ENCODE peak calls at places on chromosomes 3 and 15, in four cellular contexts. Q is hepatocyte, V is HepG2, R is fibroblast of lung. T is an unnamed sample.

GRCh38 chr3:184443364-184443763 is 63.5 kb downstream of the CHRD start:
- DNase-seq in Q (no peak), V (no peak), R (no peak), T (no peak)

GRCh38 chr3:46609074-46609735 is 3.1 kb upstream of the FAM240A start:
- DNase-seq in Q (no peak), V (no peak), R (no peak), T (no peak)

GRCh38 chr3:38349684-38350359 is 3.2 kb downstream of the XYLB start:
- DNase-seq in Q (no peak), V (no peak), R (peak; percentile 13), T (no peak)

GRCh38 chr3:113532698-113533533 is 561 bp downstream of the SIDT1 start:
- DNase-seq in Q (peak; percentile 33), V (no peak), R (no peak), T (peak; percentile 54)

GRCh38 chr3:107680698-107681097 is 157.9 kb downstream of the BBX start:
- DNase-seq in Q (no peak), V (no peak), R (peak; percentile 57), T (no peak)

GRCh38 chr3:134485075-134485536 is 679 bp downstream of the ANAPC13 start:
- DNase-seq in Q (peak; percentile 46), V (peak; percentile 25), R (no peak), T (peak; percentile 63)

GRCh38 chr15:63252292-63252691 is 25.1 kb upstream of the APH1B start:
- DNase-seq in Q (no peak), V (no peak), R (no peak), T (no peak)

GRCh38 chr15:80059786-80060489 is 462 bp downstream of the ZFAND6 start:
- DNase-seq in Q (peak; percentile 89), V (peak; percentile 24), R (no peak), T (peak; percentile 90)

GRCh38 chr3:78434801-78435200 is 1333.0 kb downstream of the ROBO1 start:
- DNase-seq in Q (no peak), V (no peak), R (no peak), T (no peak)

GRCh38 chr3:9064853-9065252 is 101.6 kb upstream of the RAD18 start:
- DNase-seq in Q (no peak), V (no peak), R (no peak), T (no peak)

GRCh38 chr3:193677734-193678133 is 84.7 kb downstream of the OPA1 start:
- DNase-seq in Q (no peak), V (no peak), R (no peak), T (no peak)

GRCh38 chr15:51299187-51300015 is 39.0 kb downstream of the CYP19A1 start:
- DNase-seq in Q (peak; percentile 33), V (peak; percentile 87), R (no peak), T (no peak)

GRCh38 chr3:163622384-163622783 is 1455.9 kb downstream of the SI start:
- DNase-seq in Q (peak; percentile 27), V (peak; percentile 43), R (peak; percentile 1), T (no peak)

GRCh38 chr15:92645051-92645631 is 10.4 kb downstream of the FAM174B start:
- DNase-seq in Q (no peak), V (no peak), R (no peak), T (no peak)

GRCh38 chr3:136995652-136996051 is 37.9 kb downstream of the IL20RB start:
- DNase-seq in Q (no peak), V (no peak), R (no peak), T (no peak)

GRCh38 chr3:197809356-197810020 is 18.4 kb downstream of the LRCH3 start:
- DNase-seq in Q (peak; percentile 12), V (no peak), R (peak; percentile 66), T (no peak)

GRCh38 chr3:82736696-82737277 is 975.3 kb upstream of the GBE1 start:
- DNase-seq in Q (no peak), V (no peak), R (no peak), T (no peak)

GRCh38 chr3:161409069-161409468 is 37.8 kb upstream of the SPTSSB start:
- DNase-seq in Q (peak; percentile 61), V (peak; percentile 55), R (peak; percentile 62), T (peak; percentile 80)

GRCh38 chr3:169760479-169760878 is 4.4 kb downstream of the TERC start:
- DNase-seq in Q (no peak), V (no peak), R (peak; percentile 82), T (no peak)

GRCh38 chr15:63379492-63380150 is 2.0 kb downstream of the CA12 start:
- DNase-seq in Q (no peak), V (no peak), R (no peak), T (no peak)

GRCh38 chr15:67501836-67502461 is 19.0 kb upstream of the C15orf61 start:
- DNase-seq in Q (no peak), V (no peak), R (no peak), T (no peak)

GRCh38 chr15:99956022-99956775 is 223.0 kb upstream of the LYSMD4 start:
- DNase-seq in Q (no peak), V (no peak), R (no peak), T (no peak)

GRCh38 chr3:14289590-14290453 is 111.2 kb downstream of the LSM3 start:
- DNase-seq in Q (peak; percentile 82), V (peak; percentile 59), R (peak; percentile 88), T (no peak)

GRCh38 chr3:110686691-110687090 is 384.9 kb upstream of the NECTIN3 start:
- DNase-seq in Q (no peak), V (no peak), R (peak; percentile 32), T (no peak)
- H3K27ac ChIP-seq in Q (no peak overlapping the region), V (no peak overlapping the region), R (no peak overlapping the region), T (no peak overlapping the region)

GRCh38 chr3:57949344-57949743 is 58.9 kb upstream of the FLNB start:
- DNase-seq in Q (no peak), V (no peak), R (no peak), T (no peak)
- H2AFZ ChIP-seq in Q (no peak overlapping the region), V (peak overlapping the region; percentile 28), R (no peak overlapping the region), T (no peak overlapping the region)

GRCh38 chr3:16739416-16740091 is 134.3 kb upstream of the DAZL start:
- DNase-seq in Q (no peak), V (no peak), R (peak; percentile 66), T (no peak)
- H3K27ac ChIP-seq in Q (no peak overlapping the region), V (no peak overlapping the region), R (peak overlapping the region; percentile 14), T (no peak overlapping the region)

GRCh38 chr3:43372007-43372754 is 85.8 kb downstream of the SNRK start:
- DNase-seq in Q (no peak), V (no peak), R (no peak), T (no peak)

GRCh38 chr3:43369404-43370345 is 83.3 kb downstream of the SNRK start:
- DNase-seq in Q (no peak), V (no peak), R (no peak), T (no peak)

GRCh38 chr3:43372809-43373587 is 86.7 kb downstream of the SNRK start:
- DNase-seq in Q (no peak), V (no peak), R (no peak), T (no peak)

GRCh38 chr3:43373588-43373935 is 87.2 kb downstream of the SNRK start:
- DNase-seq in Q (no peak), V (no peak), R (no peak), T (no peak)

DNA sequence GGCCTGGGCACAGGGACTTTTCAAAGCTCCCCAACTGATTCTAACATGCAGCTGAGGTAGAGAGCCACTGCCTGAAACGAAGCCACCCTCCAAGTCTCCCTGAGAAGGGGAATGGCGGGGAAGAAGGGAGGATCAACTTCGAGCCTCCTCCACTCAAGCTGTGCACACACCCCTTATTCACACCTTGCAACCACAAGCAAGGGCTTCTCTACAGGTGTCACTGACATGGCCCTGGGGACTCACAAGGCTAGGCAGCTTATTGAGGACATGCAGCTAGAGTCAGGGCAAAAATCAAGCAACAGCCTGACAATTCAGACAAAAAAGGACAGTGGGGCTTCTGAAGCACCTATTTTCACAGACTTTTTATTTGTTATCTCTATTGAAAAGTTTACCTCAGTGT is 85.2 kb downstream of the SNRK start:
- DNase-seq in Q (no peak), V (no peak), R (no peak), T (no peak)
- H2AFZ ChIP-seq in Q (no peak overlapping the region), V (no peak overlapping the region), R (no peak overlapping the region), T (no peak overlapping the region)

GRCh38 chr3:98814799-98815450 is 51.8 kb downstream of the ST3GAL6 start:
- DNase-seq in Q (peak; percentile 35), V (no peak), R (peak; percentile 80), T (no peak)
- H3K27ac ChIP-seq in Q (peak overlapping the region; percentile 12), V (no peak overlapping the region), R (peak overlapping the region; percentile 15), T (no peak overlapping the region)

GRCh38 chr15:58477228-58477627 is 45.4 kb downstream of the LIPC start:
- DNase-seq in Q (no peak), V (no peak), R (no peak), T (no peak)
- H2AFZ ChIP-seq in Q (no peak overlapping the region), V (peak overlapping the region; percentile 21), R (peak overlapping the region; percentile 66), T (no peak overlapping the region)

DNA sequence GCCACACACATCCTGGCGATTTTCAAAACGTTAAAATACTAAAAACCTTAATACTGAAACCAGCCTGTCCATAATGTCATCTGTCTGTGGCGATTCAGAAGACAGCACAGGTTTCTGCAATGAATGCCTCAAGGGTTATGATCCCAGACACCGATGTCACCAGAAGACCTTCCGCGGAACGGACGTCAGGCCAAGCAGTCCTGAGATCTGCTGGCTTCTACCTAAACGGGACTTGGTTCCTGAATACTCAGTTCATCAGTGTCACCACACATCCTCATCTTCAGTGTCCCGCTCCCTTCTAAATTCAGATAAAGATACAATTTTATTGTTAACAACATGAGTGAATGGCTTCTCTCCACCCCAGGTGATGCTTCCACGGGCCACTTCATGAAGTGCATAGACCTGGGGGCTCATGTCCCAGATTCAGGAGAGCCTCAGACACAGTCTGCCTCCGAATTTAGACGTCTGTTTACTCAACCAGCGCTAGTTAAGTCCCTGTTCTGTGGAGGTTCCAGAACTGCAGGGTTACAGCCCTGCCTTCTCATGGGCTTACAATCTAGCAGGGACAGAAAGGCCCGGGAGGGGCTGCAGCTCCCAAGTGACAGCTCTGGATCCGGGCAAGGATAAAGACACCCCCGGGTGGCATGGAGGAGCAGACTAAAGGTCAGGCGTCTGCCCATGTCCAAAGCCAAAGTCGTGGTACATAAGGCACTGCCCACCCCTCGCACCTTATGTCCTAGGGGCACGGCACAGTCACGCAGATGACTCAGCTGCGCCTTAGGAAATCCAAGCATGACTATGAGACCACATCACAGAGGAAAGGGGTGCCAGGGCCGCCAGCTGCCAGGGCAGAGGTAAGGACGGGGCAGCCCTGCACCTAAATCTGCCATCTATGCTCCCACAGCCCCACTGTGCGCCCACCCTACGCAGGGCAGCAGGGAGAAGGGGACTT is 75.9 kb downstream of the VGLL4 start:
- DNase-seq in Q (no peak), V (no peak), R (peak; percentile 81), T (no peak)
- H3K27ac ChIP-seq in Q (peak overlapping the region; percentile 85), V (no peak overlapping the region), R (peak overlapping the region; percentile 95), T (no peak overlapping the region)